ENCODE peak calls at places on chromosomes 13 and 19, in nine cellular contexts. L is AG04450, N is dorsolateral prefrontal cortex, U is fibroblast of lung, I is colonic mucosa, S is ascending aorta, H is thyroid gland, K is body of pancreas, T is cardiac muscle cell. E is an unnamed sample.

GRCh38 chr19:2332341-2333026 is 4.0 kb downstream of the SPPL2B start:
- DNase-seq in L (no peak), N (no peak), U (no peak), I (peak), S (no peak), H (peak), K (no peak), T (no peak), E (no peak)

GRCh38 chr13:27138457-27139093 is 33.0 kb downstream of the USP12 start:
- DNase-seq in L (no peak), N (no peak), U (no peak), I (no peak), S (no peak), H (no peak), K (no peak), T (no peak), E (no peak)

GRCh38 chr13:98592353-98592740 is 15.4 kb upstream of the STK24 start:
- DNase-seq in L (no peak), N (no peak), U (no peak), I (no peak), S (no peak), H (no peak), K (no peak), T (no peak), E (no peak)

GRCh38 chr13:106534844-106535551 is 464 bp downstream of the EFNB2 start:
- DNase-seq in L (no peak), N (no peak), U (peak), I (no peak), S (no peak), H (peak), K (peak), T (peak), E (peak)

GRCh38 chr19:9940778-9941177 is 4.5 kb upstream of the OLFM2 start:
- DNase-seq in L (no peak), N (no peak), U (no peak), I (no peak), S (no peak), H (no peak), K (no peak), T (no peak), E (no peak)

GRCh38 chr13:48504606-48505369 is 28.1 kb downstream of the RCBTB2 start:
- DNase-seq in L (no peak), N (no peak), U (no peak), I (no peak), S (no peak), H (no peak), K (no peak), T (no peak), E (no peak)

GRCh38 chr13:102191951-102192461 is 209.8 kb downstream of the FGF14 start:
- DNase-seq in L (no peak), N (no peak), U (peak), I (no peak), S (no peak), H (no peak), K (peak), T (no peak), E (no peak)

GRCh38 chr19:34336781-34337271 is 28.2 kb upstream of the GPI start:
- DNase-seq in L (no peak), N (no peak), U (peak), I (no peak), S (peak), H (peak), K (peak), T (peak), E (no peak)

GRCh38 chr19:14394167-14394566 is 12.9 kb downstream of the ADGRE5 start:
- DNase-seq in L (no peak), N (no peak), U (no peak), I (no peak), S (no peak), H (no peak), K (no peak), T (no peak), E (no peak)

GRCh38 chr19:38975861-38976271 is 324 bp upstream of the FBXO17 start:
- DNase-seq in L (no peak), N (peak), U (peak), I (peak), S (no peak), H (no peak), K (peak), T (no peak), E (no peak)

GRCh38 chr13:106105153-106105552 is 430.3 kb downstream of the EFNB2 start:
- DNase-seq in L (no peak), N (no peak), U (no peak), I (no peak), S (no peak), H (no peak), K (no peak), T (no peak), E (no peak)

GRCh38 chr19:27746691-27747380 is 1466.1 kb downstream of the UQCRFS1 start:
- DNase-seq in L (no peak), N (no peak), U (peak), I (peak), S (peak), H (peak), K (peak), T (peak), E (peak)

GRCh38 chr19:8518536-8518935 is 4.6 kb upstream of the ZNF414 start:
- DNase-seq in L (no peak), N (no peak), U (no peak), I (no peak), S (no peak), H (no peak), K (no peak), T (no peak), E (no peak)

GRCh38 chr19:7434391-7434790 is 54.4 kb downstream of the PEX11G start:
- DNase-seq in L (no peak), N (no peak), U (no peak), I (no peak), S (no peak), H (no peak), K (no peak), T (no peak), E (no peak)

GRCh38 chr13:102904408-102904862 is 58.6 kb downstream of the ERCC5 start:
- DNase-seq in L (no peak), N (no peak), U (no peak), I (no peak), S (no peak), H (no peak), K (no peak), T (no peak), E (no peak)

GRCh38 chr19:16206637-16207036 is 8.9 kb downstream of the AP1M1 start:
- DNase-seq in L (no peak), N (no peak), U (no peak), I (no peak), S (no peak), H (no peak), K (no peak), T (no peak), E (no peak)

GRCh38 chr19:16067205-16067938 is 8.9 kb upstream of the TPM4 start:
- DNase-seq in L (peak), N (no peak), U (peak), I (peak), S (peak), H (no peak), K (no peak), T (no peak), E (peak)

GRCh38 chr19:32674153-32674958 is 624 bp downstream of the ANKRD27 start:
- DNase-seq in L (no peak), N (no peak), U (no peak), I (no peak), S (no peak), H (no peak), K (no peak), T (no peak), E (no peak)

GRCh38 chr19:35248310-35249145 is at the start of gene LSR:
- DNase-seq in L (no peak), N (no peak), U (no peak), I (peak), S (no peak), H (peak), K (peak), T (peak), E (peak)

GRCh38 chr13:43141685-43142084 is 118.3 kb downstream of the DNAJC15 start:
- DNase-seq in L (no peak), N (no peak), U (no peak), I (no peak), S (no peak), H (no peak), K (no peak), T (peak), E (no peak)

GRCh38 chr19:36041831-36042230 is 9.2 kb upstream of the CLIP3 start:
- DNase-seq in L (peak), N (no peak), U (peak), I (no peak), S (no peak), H (peak), K (peak), T (peak), E (no peak)

GRCh38 chr19:55369651-55370304 is 485 bp downstream of the IL11 start:
- DNase-seq in L (peak), N (peak), U (peak), I (no peak), S (no peak), H (no peak), K (no peak), T (peak), E (no peak)

GRCh38 chr13:26061947-26062346 is 10.1 kb upstream of the SHISA2 start:
- DNase-seq in L (peak), N (no peak), U (peak), I (no peak), S (no peak), H (no peak), K (no peak), T (no peak), E (no peak)

GRCh38 chr19:5047251-5047935 is 78.5 kb downstream of the KDM4B start:
- DNase-seq in L (no peak), N (no peak), U (no peak), I (no peak), S (no peak), H (no peak), K (no peak), T (no peak), E (no peak)

GRCh38 chr13:75360170-75360569 is 121.8 kb downstream of the TBC1D4 start:
- DNase-seq in L (no peak), N (no peak), U (no peak), I (no peak), S (no peak), H (no peak), K (no peak), T (no peak), E (no peak)

GRCh38 chr19:1923319-1923718 is 17.7 kb upstream of the CSNK1G2 start:
- DNase-seq in L (no peak), N (no peak), U (no peak), I (no peak), S (no peak), H (no peak), K (no peak), T (no peak), E (no peak)

GRCh38 chr13:26024558-26024957 is 27.3 kb downstream of the SHISA2 start:
- DNase-seq in L (no peak), N (no peak), U (no peak), I (no peak), S (no peak), H (peak), K (no peak), T (peak), E (peak)

GRCh38 chr13:46097015-46097414 is 7.8 kb downstream of the CPB2 start:
- DNase-seq in L (no peak), N (peak), U (no peak), I (no peak), S (no peak), H (no peak), K (peak), T (no peak), E (no peak)

DNA sequence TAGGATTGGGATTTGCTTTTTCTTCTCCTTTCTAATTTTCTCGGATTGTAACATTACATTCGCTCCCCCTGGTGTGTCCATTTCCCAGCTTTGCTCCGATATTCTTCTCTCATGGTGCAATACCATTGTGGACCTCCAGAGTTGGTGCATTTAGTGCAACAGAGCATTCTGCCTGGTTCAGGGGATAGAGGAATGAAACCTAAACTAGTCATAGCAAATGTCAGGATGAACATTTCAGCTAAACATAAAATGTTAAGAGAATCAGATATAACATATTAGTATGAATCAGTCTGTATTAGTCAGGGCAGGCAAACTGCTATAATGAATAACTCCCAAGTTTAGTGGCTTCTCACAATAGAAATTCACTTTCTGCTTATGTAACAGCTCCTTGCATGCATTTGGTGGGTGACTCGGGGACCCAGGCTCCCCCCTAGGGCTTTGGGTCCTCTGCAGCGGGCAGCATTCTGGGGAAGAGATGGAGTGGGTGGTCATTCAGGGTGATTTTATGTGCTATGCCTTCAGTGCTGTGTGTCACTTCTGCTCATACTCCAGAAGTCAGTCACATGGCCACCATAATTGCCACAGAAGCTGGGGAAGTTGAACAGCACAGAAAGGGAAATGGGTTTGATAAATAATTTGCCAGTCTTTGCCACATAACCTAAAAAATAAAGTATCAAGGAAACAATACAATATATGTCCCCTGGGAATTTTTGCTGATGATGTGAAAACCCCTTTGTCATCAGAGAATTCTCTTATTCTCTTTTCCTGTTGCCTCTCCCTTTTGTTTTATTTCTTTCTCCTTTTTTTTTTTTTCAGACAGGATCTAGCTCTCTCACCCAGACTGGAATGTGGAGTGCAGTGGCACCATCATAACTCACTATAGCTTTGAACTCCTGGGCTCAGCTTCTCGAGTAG is 111.0 kb downstream of the HSPH1 start:
- DNase-seq in L (no peak), N (no peak), U (no peak), I (no peak), S (peak), H (no peak), K (no peak), T (no peak), E (no peak)
- TF ChIP-seq CTCF in L (peak), N (no peak), U (peak), I (no peak), S (no peak), H (no peak), K (no peak), T (peak), E (no peak)

GRCh38 chr13:24167666-24168391 is 7.3 kb downstream of the SPATA13 start:
- DNase-seq in L (no peak), N (no peak), U (no peak), I (no peak), S (no peak), H (no peak), K (no peak), T (no peak), E (no peak)
- H3K27ac ChIP-seq in L (no peak), N (peak), U (no peak), I (no peak), S (no peak), H (no peak), K (peak), T (no peak), E (peak)

DNA sequence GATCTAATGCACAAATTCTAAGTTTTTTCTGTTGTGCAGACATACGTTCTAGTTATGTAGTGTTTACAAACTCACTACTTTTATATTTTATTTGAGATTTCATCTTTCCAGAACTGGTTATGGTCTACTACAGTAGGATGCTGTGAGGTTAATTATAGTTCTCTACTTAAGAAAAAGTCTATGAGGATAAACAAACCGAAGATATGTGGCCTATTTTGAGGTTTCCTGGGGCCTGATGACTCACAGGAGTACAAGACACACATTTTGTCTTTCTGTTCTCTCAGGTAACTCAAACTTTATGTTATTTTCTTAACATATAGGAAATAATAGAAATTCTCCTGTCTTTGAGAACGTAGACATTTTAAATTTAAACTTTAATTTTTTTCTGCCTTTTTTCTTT is 45.1 kb downstream of the PCDH20 start:
- DNase-seq in L (no peak), N (no peak), U (no peak), I (no peak), S (no peak), H (no peak), K (no peak), T (no peak), E (no peak)
- TF ChIP-seq CTCF in L (no peak), N (no peak), U (no peak), I (no peak), S (no peak), H (no peak), K (no peak), T (no peak), E (no peak)

DNA sequence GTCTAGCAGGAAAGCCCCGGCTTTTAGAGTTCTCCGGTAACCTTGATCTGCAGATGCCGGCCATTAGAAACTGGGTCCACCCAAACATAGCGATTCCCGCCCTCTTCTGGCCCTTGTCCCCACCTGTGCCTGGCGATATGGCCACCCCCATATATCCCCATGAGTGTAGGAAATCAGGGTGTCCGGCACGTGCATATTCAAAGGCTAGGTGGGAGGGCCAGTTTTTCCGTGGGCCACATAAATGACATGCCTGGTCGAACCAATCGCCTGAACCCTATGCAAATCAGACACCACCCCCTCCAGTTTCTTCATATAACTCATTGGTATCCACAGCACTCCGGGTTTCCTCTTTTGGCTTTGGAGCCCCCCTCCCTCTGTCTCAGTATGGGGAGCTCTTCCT is 37.4 kb downstream of the ERICH4 start:
- DNase-seq in L (no peak), N (no peak), U (no peak), I (no peak), S (no peak), H (no peak), K (no peak), T (no peak), E (no peak)
- H3K27ac ChIP-seq in L (no peak), N (no peak), U (no peak), I (no peak), S (no peak), H (no peak), K (peak), T (no peak), E (peak)

GRCh38 chr13:79796116-79796515 is 315.2 kb downstream of the NDFIP2 start:
- DNase-seq in L (no peak), N (no peak), U (no peak), I (no peak), S (no peak), H (no peak), K (no peak), T (no peak), E (no peak)

GRCh38 chr13:79799049-79799448 is 318.1 kb downstream of the NDFIP2 start:
- DNase-seq in L (no peak), N (no peak), U (no peak), I (no peak), S (no peak), H (no peak), K (no peak), T (peak), E (no peak)

GRCh38 chr13:79802389-79803140 is 321.6 kb downstream of the NDFIP2 start:
- DNase-seq in L (no peak), N (no peak), U (no peak), I (no peak), S (no peak), H (no peak), K (no peak), T (no peak), E (no peak)

GRCh38 chr13:79794936-79795335 is 314.0 kb downstream of the NDFIP2 start:
- DNase-seq in L (no peak), N (no peak), U (no peak), I (no peak), S (no peak), H (no peak), K (no peak), T (no peak), E (no peak)

GRCh38 chr13:79799466-79799865 is 318.5 kb downstream of the NDFIP2 start:
- DNase-seq in L (no peak), N (no peak), U (peak), I (no peak), S (no peak), H (no peak), K (no peak), T (no peak), E (no peak)
- TF ChIP-seq CTCF in L (no peak), N (no peak), U (no peak), I (no peak), S (no peak), H (no peak), K (no peak), T (no peak), E (no peak)

GRCh38 chr13:39881887-39882286 is 226.4 kb downstream of the COG6 start:
- DNase-seq in L (peak), N (no peak), U (no peak), I (no peak), S (no peak), H (no peak), K (no peak), T (no peak), E (no peak)
- H3K27ac ChIP-seq in L (no peak), N (no peak), U (no peak), I (no peak), S (no peak), H (no peak), K (no peak), T (no peak), E (no peak)

GRCh38 chr19:12261554-12261953 is 33.1 kb downstream of the ZNF44 start:
- DNase-seq in L (no peak), N (no peak), U (no peak), I (no peak), S (no peak), H (no peak), K (no peak), T (no peak), E (no peak)
- TF ChIP-seq CTCF in L (no peak), N (no peak), U (no peak), I (no peak), S (no peak), H (no peak), K (no peak), T (no peak), E (no peak)

DNA sequence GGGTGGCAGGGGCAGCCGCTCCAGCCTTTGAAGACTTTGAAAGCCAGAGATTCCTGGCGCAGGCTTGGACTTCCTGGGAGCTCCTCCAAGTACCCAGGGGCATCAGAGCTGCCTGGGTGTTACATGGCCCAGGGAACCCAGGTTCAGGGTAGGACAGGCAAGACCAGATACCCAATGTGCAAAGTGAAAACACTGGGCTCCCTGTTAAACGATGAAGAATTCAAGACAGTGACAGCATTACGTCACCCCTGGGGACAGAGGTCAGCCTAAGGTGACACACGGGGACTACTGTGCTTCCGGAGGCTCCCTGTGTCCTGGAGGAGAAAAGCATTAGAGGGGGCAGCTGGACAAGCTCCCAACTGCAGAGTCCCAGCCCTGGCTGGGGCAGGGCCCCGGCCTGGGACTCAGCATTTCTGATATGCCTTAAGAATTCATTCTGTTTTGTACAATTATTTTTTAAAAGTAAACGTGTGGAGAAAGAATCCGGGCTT is 5.7 kb downstream of the ARRDC2 start:
- DNase-seq in L (no peak), N (no peak), U (no peak), I (no peak), S (no peak), H (no peak), K (no peak), T (peak), E (no peak)
- H3K27ac ChIP-seq in L (no peak), N (peak), U (no peak), I (no peak), S (peak), H (no peak), K (no peak), T (peak), E (peak)